ENCODE peak calls at places on chromosome 20, in five cellular contexts. V is right lobe of liver, E is aorta, K is fibroblast of lung, W is heart right ventricle. S is an unnamed sample. For H3K4me1, the result is how much of the 10 kb centered on the place peaks cover.

GRCh38 chr20:60057866-60058807 is 99.9 kb downstream of the CDH26 start:
- DNase-seq in E (peak), K (peak), V (peak), W (peak), S (no peak)

GRCh38 chr20:49814057-49814675 is 1.5 kb downstream of the SLC9A8 start:
- DNase-seq in W (no peak), K (no peak), V (no peak), E (no peak), S (no peak)

GRCh38 chr20:38840053-38840893 is 34.8 kb downstream of the PPP1R16B start:
- DNase-seq in K (no peak), V (no peak), E (no peak), W (no peak), S (no peak)

GRCh38 chr20:13139459-13140150 is 81.5 kb upstream of the ISM1 start:
- DNase-seq in W (no peak), K (peak), V (no peak), E (no peak), S (no peak)

GRCh38 chr20:32560989-32561830 is 23.9 kb downstream of the NOL4L start:
- DNase-seq in V (no peak), W (no peak), E (no peak), K (no peak), S (no peak)

GRCh38 chr20:11235058-11235457 is 561.3 kb upstream of the JAG1 start:
- DNase-seq in E (no peak), W (no peak), K (peak), V (no peak), S (no peak)

GRCh38 chr20:59307270-59307669 is 6.9 kb downstream of the EDN3 start:
- DNase-seq in W (no peak), K (no peak), E (no peak), V (no peak), S (no peak)

GRCh38 chr20:13552061-13552460 is 86.7 kb downstream of the TASP1 start:
- DNase-seq in V (no peak), E (no peak), W (no peak), K (peak), S (no peak)

GRCh38 chr20:44643596-44644383 is 7.7 kb downstream of the ADA start:
- DNase-seq in W (peak), K (peak), V (peak), E (peak), S (peak)

GRCh38 chr20:58839474-58839874 is 11.2 kb downstream of the GNAS-AS1 start:
- DNase-seq in E (no peak), K (peak), W (peak), V (no peak), S (no peak)

GRCh38 chr20:13777171-13777601 is 7.5 kb downstream of the ESF1 start:
- DNase-seq in W (no peak), K (peak), V (no peak), E (no peak), S (no peak)

GRCh38 chr20:1777476-1777820 is 117.8 kb upstream of the SIRPA start:
- DNase-seq in K (no peak), E (no peak), V (no peak), W (no peak), S (no peak)
- H3K4me3 ChIP-seq in K (no peak), E (no peak), V (no peak), W (peak), S (peak)

GRCh38 chr20:46400253-46400652 is 6.2 kb downstream of the ELMO2 start:
- DNase-seq in K (peak), W (no peak), V (no peak), E (no peak), S (no peak)
- H3K4me1 ChIP-seq in K (under half), W (half or more), V (under half), E (under half), S (under half)

GRCh38 chr20:63496404-63497120 is 2.3 kb downstream of the EEF1A2 start:
- DNase-seq in K (no peak), E (no peak), W (no peak), V (peak), S (no peak)
- H3K4me3 ChIP-seq in K (no peak), E (no peak), W (peak), V (no peak), S (peak)

DNA sequence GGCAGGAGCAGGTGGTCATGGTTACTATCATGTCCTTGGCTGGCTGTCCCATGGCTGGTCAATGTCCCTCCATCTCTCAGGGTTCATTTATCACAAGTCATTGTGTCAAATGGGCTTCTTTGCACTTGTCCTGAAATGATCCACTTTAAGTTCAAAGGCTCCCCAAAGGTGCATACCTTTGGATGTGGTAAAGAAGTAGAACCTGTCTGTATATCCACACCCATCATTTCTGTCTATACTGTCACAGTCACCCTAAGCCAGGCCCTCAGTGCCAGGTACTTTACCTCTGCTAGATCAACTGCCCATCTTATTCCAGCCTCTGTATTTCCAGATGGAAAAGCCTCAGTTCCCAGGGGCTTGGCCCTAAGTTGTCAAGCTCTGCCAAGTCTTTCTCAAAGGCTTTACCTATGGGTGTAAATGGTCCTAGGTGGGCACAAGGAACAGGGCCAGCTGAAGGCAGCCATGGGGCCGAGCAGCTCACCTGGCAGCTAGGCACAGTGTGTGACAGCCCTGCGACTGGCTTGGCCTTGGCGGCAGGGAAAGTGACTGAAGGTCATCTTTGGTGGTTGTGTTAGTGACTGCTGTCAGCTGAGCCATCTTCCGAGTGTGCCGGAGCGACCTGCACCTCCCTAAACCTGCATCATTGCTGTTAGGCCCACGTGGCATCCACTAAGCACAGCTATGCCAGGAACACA is 198.4 kb downstream of the SYNDIG1 start:
- DNase-seq in W (no peak), E (no peak), V (no peak), K (no peak), S (peak)
- H3K4me1 ChIP-seq in W (under half), E (under half), V (under half), K (under half), S (under half)

S was measured in Peyer's patch.